ENCODE peak calls at places on chromosomes 3 and 15, in five cellular contexts. P is cardiac fibroblast, R is GM12865, L is BJ, Y is sigmoid colon. I is an unnamed sample.

GRCh38 chr3:186614597-186615483 is 2.0 kb downstream of the AHSG start:
- DNase-seq in P (peak; percentile 77), R (peak; percentile 78), L (no peak), Y (peak; percentile 77), I (peak; percentile 58)

GRCh38 chr3:468172-468571 is 271.6 kb downstream of the CHL1 start:
- DNase-seq in P (no peak), R (peak; percentile 38), L (no peak), Y (no peak), I (no peak)

GRCh38 chr3:184002469-184002868 is 15.2 kb downstream of the ABCC5 start:
- DNase-seq in P (no peak), R (no peak), L (no peak), Y (no peak), I (no peak)

GRCh38 chr15:43792761-43793493 is 807 bp downstream of the SERF2 start:
- DNase-seq in P (peak; percentile 48), R (peak; percentile 49), L (no peak), Y (no peak), I (peak; percentile 19)

GRCh38 chr15:89971592-89971997 is 29.5 kb upstream of the ZNF710 start:
- DNase-seq in P (peak; percentile 66), R (peak; percentile 78), L (peak; percentile 4), Y (no peak), I (peak; percentile 27)

GRCh38 chr3:153160451-153161137 is 1.4 kb upstream of the RAP2B start:
- DNase-seq in P (peak; percentile 92), R (peak; percentile 89), L (no peak), Y (peak; percentile 89), I (peak; percentile 69)

GRCh38 chr3:34957707-34958106 is 681.6 kb upstream of the ARPP21 start:
- DNase-seq in P (peak; percentile 54), R (no peak), L (no peak), Y (no peak), I (no peak)

GRCh38 chr15:49506341-49506740 is 83.3 kb downstream of the FGF7 start:
- DNase-seq in P (no peak), R (no peak), L (no peak), Y (no peak), I (no peak)

GRCh38 chr15:70415330-70415884 is 317.7 kb upstream of the TLE3 start:
- DNase-seq in P (no peak), R (no peak), L (no peak), Y (no peak), I (no peak)

GRCh38 chr15:69311319-69311721 is 12.6 kb downstream of the PAQR5 start:
- DNase-seq in P (no peak), R (no peak), L (no peak), Y (no peak), I (no peak)

GRCh38 chr15:66803182-66803729 is 101.2 kb downstream of the SMAD6 start:
- DNase-seq in P (peak; percentile 99), R (no peak), L (peak; percentile 91), Y (peak; percentile 93), I (no peak)

GRCh38 chr3:28915711-28916481 is 365.0 kb upstream of the RBMS3 start:
- DNase-seq in P (peak; percentile 80), R (no peak), L (no peak), Y (peak; percentile 61), I (no peak)
- TF ChIP-seq CTCF in P (no peak), R (no peak), L (no peak), Y (no peak), I (no peak)

GRCh38 chr3:23867400-23867799 is 49.4 kb downstream of the NKIRAS1 start:
- DNase-seq in P (no peak), R (peak; percentile 26), L (no peak), Y (no peak), I (no peak)
- TF ChIP-seq CTCF in P (no peak), R (peak; percentile 8), L (no peak), Y (no peak), I (no peak)

GRCh38 chr3:93924491-93924890 is 49.2 kb downstream of the PROS1 start:
- DNase-seq in P (no peak), R (no peak), L (no peak), Y (no peak), I (no peak)

GRCh38 chr3:93934366-93935046 is 39.2 kb downstream of the PROS1 start:
- DNase-seq in P (no peak), R (no peak), L (no peak), Y (no peak), I (no peak)

GRCh38 chr3:93931597-93932229 is 42.0 kb downstream of the PROS1 start:
- DNase-seq in P (peak; percentile 19), R (no peak), L (no peak), Y (no peak), I (no peak)

GRCh38 chr3:93930041-93930440 is 43.7 kb downstream of the PROS1 start:
- DNase-seq in P (no peak), R (no peak), L (no peak), Y (no peak), I (no peak)
- TF ChIP-seq CTCF in P (no peak), R (no peak), L (no peak), Y (no peak), I (no peak)

DNA sequence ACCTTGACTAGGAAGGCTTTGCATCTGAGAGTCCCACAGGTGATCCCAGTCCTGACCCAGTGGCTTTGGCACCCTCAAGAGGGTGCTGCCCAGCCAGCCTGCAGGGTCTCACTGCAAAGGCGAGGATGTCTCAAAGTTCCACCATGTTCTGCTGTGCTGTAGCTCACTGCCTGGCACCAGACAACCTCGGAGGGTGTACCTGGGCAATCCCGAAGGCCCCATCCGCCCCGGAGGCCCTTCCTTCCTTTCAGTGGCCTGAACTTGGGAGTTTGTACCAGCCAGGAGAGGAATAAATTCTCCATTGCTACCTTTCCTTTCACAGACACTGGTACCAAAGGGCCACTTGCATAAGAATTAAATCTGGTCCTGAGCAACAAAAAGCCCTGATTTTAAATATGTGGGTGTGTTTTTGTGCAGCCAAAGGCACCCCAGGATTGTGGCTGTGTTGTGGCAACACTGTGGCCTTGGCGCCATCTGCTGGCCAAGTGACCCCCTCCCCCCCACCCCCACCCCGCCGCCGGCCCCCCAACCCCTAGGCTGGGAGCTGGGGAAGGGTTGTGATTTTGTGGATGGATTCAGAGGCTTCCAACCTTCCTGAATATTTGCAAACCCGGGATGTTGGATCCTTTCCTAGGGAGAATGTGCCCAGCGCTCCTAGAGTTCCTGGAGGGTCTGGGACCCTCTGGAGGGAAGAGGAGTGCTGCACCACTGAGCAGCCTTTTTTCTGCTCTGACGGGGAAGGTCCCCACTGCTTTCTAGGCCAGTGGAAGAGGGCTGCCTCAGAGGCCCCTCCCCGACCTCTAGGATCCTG is 9.7 kb upstream of the PTPN23 start:
- DNase-seq in P (no peak), R (peak; percentile 53), L (no peak), Y (no peak), I (no peak)
- TF ChIP-seq CTCF in P (peak; percentile 23), R (peak; percentile 37), L (peak; percentile 37), Y (no peak), I (peak; percentile 19)